ENCODE peak calls at places on chromosomes 5 and 9, in eight cellular contexts. X, C, Q, E, G, Z, R and J are unnamed samples.

GRCh38 chr5:176748073-176748966 is 62.0 kb upstream of the UNC5A start:
- DNase-seq in X (no peak), C (no peak), Q (no peak), E (no peak), G (peak), Z (no peak), R (no peak), J (no peak)

GRCh38 chr5:74378464-74378863 is 262.1 kb downstream of the ENC1 start:
- DNase-seq in X (no peak), C (no peak), Q (no peak), E (no peak), G (no peak), Z (no peak), R (no peak), J (no peak)

GRCh38 chr5:178332096-178332780 is 99.6 kb upstream of the PHYKPL start:
- DNase-seq in X (peak), C (no peak), Q (no peak), E (no peak), G (no peak), Z (no peak), R (no peak), J (no peak)

GRCh38 chr5:40797273-40798011 is 732 bp downstream of the PRKAA1 start:
- DNase-seq in X (peak), C (peak), Q (peak), E (peak), G (peak), Z (peak), R (peak), J (no peak)

GRCh38 chr9:131237931-131238401 is 38.3 kb downstream of the FAM78A start:
- DNase-seq in X (peak), C (peak), Q (peak), E (peak), G (no peak), Z (no peak), R (peak), J (no peak)

GRCh38 chr9:99162759-99163364 is 57.9 kb downstream of the TGFBR1 start:
- DNase-seq in X (no peak), C (no peak), Q (no peak), E (no peak), G (peak), Z (no peak), R (no peak), J (peak)

GRCh38 chr9:100865111-100865510 is 163.4 kb upstream of the PLPPR1 start:
- DNase-seq in X (no peak), C (no peak), Q (no peak), E (no peak), G (no peak), Z (no peak), R (no peak), J (no peak)

GRCh38 chr5:119512277-119512676 is 60.0 kb downstream of the HSD17B4 start:
- DNase-seq in X (no peak), C (no peak), Q (no peak), E (no peak), G (no peak), Z (no peak), R (no peak), J (no peak)

GRCh38 chr5:10214036-10214435 is 35.7 kb downstream of the ATPSCKMT start:
- DNase-seq in X (no peak), C (no peak), Q (no peak), E (no peak), G (no peak), Z (no peak), R (no peak), J (no peak)

GRCh38 chr5:58872670-58873273 is 289.9 kb downstream of the RAB3C start:
- DNase-seq in X (no peak), C (no peak), Q (no peak), E (no peak), G (no peak), Z (no peak), R (no peak), J (no peak)

GRCh38 chr5:135462304-135462703 is 10.2 kb upstream of the TIFAB start:
- DNase-seq in X (no peak), C (no peak), Q (peak), E (peak), G (peak), Z (peak), R (peak), J (peak)

GRCh38 chr9:129570450-129571297 is 50.2 kb downstream of the C9orf50 start:
- DNase-seq in X (peak), C (peak), Q (no peak), E (peak), G (peak), Z (peak), R (peak), J (peak)

GRCh38 chr9:89020754-89021153 is 29.5 kb downstream of the S1PR3 start:
- DNase-seq in X (no peak), C (no peak), Q (no peak), E (no peak), G (no peak), Z (no peak), R (peak), J (no peak)

GRCh38 chr5:173324115-173325001 is 3.9 kb downstream of the STC2 start:
- DNase-seq in X (peak), C (peak), Q (no peak), E (no peak), G (no peak), Z (no peak), R (peak), J (no peak)

GRCh38 chr9:126162611-126163381 is 163.8 kb upstream of the MVB12B start:
- DNase-seq in X (no peak), C (no peak), Q (no peak), E (no peak), G (no peak), Z (no peak), R (peak), J (no peak)

GRCh38 chr5:89336111-89336510 is 453.1 kb upstream of the MEF2C start:
- DNase-seq in X (no peak), C (no peak), Q (no peak), E (no peak), G (no peak), Z (no peak), R (no peak), J (no peak)

GRCh38 chr9:18893491-18893890 is 139.5 kb downstream of the SAXO1 start:
- DNase-seq in X (no peak), C (no peak), Q (no peak), E (no peak), G (no peak), Z (no peak), R (no peak), J (no peak)

GRCh38 chr5:138596105-138596987 is 21.1 kb upstream of the HSPA9 start:
- DNase-seq in X (no peak), C (no peak), Q (no peak), E (no peak), G (no peak), Z (no peak), R (peak), J (no peak)

GRCh38 chr9:136578915-136579637 is 33.2 kb upstream of the NOTCH1 start:
- DNase-seq in X (no peak), C (no peak), Q (no peak), E (peak), G (no peak), Z (peak), R (no peak), J (no peak)

GRCh38 chr5:167797933-167798332 is 493.5 kb upstream of the WWC1 start:
- DNase-seq in X (no peak), C (no peak), Q (no peak), E (no peak), G (no peak), Z (no peak), R (no peak), J (no peak)

GRCh38 chr5:19795218-19795617 is 192.8 kb downstream of the CDH18 start:
- DNase-seq in X (no peak), C (no peak), Q (no peak), E (no peak), G (peak), Z (no peak), R (no peak), J (no peak)

GRCh38 chr5:163534476-163535172 is 29.2 kb downstream of the MAT2B start:
- DNase-seq in X (no peak), C (peak), Q (no peak), E (no peak), G (no peak), Z (no peak), R (no peak), J (no peak)

GRCh38 chr5:16508730-16509531 is 43.3 kb upstream of the ZNF622 start:
- DNase-seq in X (peak), C (peak), Q (no peak), E (no peak), G (no peak), Z (peak), R (no peak), J (peak)

GRCh38 chr9:114347675-114348074 is 18.0 kb downstream of the ORM2 start:
- DNase-seq in X (peak), C (no peak), Q (no peak), E (no peak), G (no peak), Z (no peak), R (no peak), J (no peak)

GRCh38 chr5:133664422-133664821 is 52.1 kb upstream of the FSTL4 start:
- DNase-seq in X (no peak), C (no peak), Q (no peak), E (no peak), G (peak), Z (no peak), R (no peak), J (no peak)

GRCh38 chr5:160792281-160792680 is 59.7 kb downstream of the ATP10B start:
- DNase-seq in X (no peak), C (no peak), Q (no peak), E (no peak), G (no peak), Z (no peak), R (no peak), J (no peak)

GRCh38 chr9:129356871-129357772 is 179.1 kb upstream of the IER5L start:
- DNase-seq in X (no peak), C (no peak), Q (no peak), E (no peak), G (no peak), Z (no peak), R (no peak), J (no peak)

GRCh38 chr5:37722236-37723146 is 117.3 kb downstream of the GDNF start:
- DNase-seq in X (no peak), C (no peak), Q (no peak), E (peak), G (peak), Z (no peak), R (no peak), J (no peak)

GRCh38 chr9:65426231-65426630 is 141.2 kb upstream of the FOXD4L5 start:
- DNase-seq in X (no peak), C (no peak), Q (no peak), E (no peak), G (no peak), Z (no peak), R (no peak), J (no peak)

GRCh38 chr5:139395844-139396640 is 1.1 kb upstream of the PROB1 start:
- DNase-seq in X (no peak), C (no peak), Q (no peak), E (no peak), G (no peak), Z (no peak), R (peak), J (no peak)

GRCh38 chr5:177309351-177310191 is 2.1 kb downstream of the MXD3 start:
- DNase-seq in X (peak), C (peak), Q (peak), E (peak), G (peak), Z (peak), R (peak), J (peak)

GRCh38 chr5:66713998-66714397 is 117.8 kb downstream of the MAST4 start:
- DNase-seq in X (no peak), C (no peak), Q (no peak), E (no peak), G (no peak), Z (peak), R (no peak), J (no peak)

GRCh38 chr5:78610633-78611032 is 37.9 kb downstream of the LHFPL2 start:
- DNase-seq in X (no peak), C (no peak), Q (no peak), E (no peak), G (no peak), Z (no peak), R (no peak), J (no peak)

GRCh38 chr5:13643734-13644133 is 300.8 kb downstream of the DNAH5 start:
- DNase-seq in X (no peak), C (no peak), Q (no peak), E (no peak), G (no peak), Z (no peak), R (no peak), J (no peak)

GRCh38 chr5:35248843-35249780 is 18.8 kb upstream of the PRLR start:
- DNase-seq in X (no peak), C (no peak), Q (no peak), E (no peak), G (no peak), Z (no peak), R (no peak), J (no peak)

GRCh38 chr5:177537389-177538361 is 16.7 kb downstream of the FAM193B start:
- DNase-seq in X (peak), C (peak), Q (no peak), E (no peak), G (peak), Z (no peak), R (peak), J (peak)

GRCh38 chr9:111429175-111429574 is 55.0 kb downstream of the ECPAS start:
- DNase-seq in X (no peak), C (no peak), Q (no peak), E (no peak), G (no peak), Z (no peak), R (no peak), J (no peak)